ENCODE peak calls at places on chromosomes 11 and 22, in eight cellular contexts. N is ovary, E is mammary epithelial cell, G is heart left ventricle, I is AG10803, F is fibroblast of lung, P is PC-9, C is esophagus muscularis mucosa. B is an unnamed sample.

GRCh38 chr11:72736452-72737069 is 15.6 kb downstream of the ARAP1 start:
- DNase-seq in N (no peak), E (peak; percentile 77), G (peak; percentile 57), I (peak; percentile 50), F (peak; percentile 39), P (peak; percentile 81), C (no peak), B (no peak)

GRCh38 chr22:25095869-25096268 is 103.8 kb upstream of the CRYBB3 start:
- DNase-seq in N (no peak), E (no peak), G (no peak), I (no peak), F (no peak), P (no peak), C (no peak), B (no peak)

GRCh38 chr22:50306753-50307749 is at the start of gene PLXNB2:
- DNase-seq in N (peak; percentile 81), E (peak; percentile 65), G (peak; percentile 90), I (peak; percentile 86), F (peak; percentile 87), P (peak; percentile 76), C (no peak), B (peak; percentile 55)

GRCh38 chr11:118224512-118225180 is at the start of gene JAML:
- DNase-seq in N (no peak), E (no peak), G (no peak), I (no peak), F (no peak), P (no peak), C (no peak), B (no peak)

GRCh38 chr22:25100972-25101371 is 98.7 kb upstream of the CRYBB3 start:
- DNase-seq in N (no peak), E (no peak), G (no peak), I (no peak), F (no peak), P (no peak), C (no peak), B (no peak)

GRCh38 chr11:123590296-123590912 is 64.0 kb downstream of the SCN3B start:
- DNase-seq in N (no peak), E (peak; percentile 11), G (no peak), I (peak; percentile 74), F (peak; percentile 2), P (peak; percentile 80), C (no peak), B (no peak)

GRCh38 chr22:32509045-32509444 is 34.4 kb downstream of the FBXO7 start:
- DNase-seq in N (no peak), E (no peak), G (no peak), I (no peak), F (no peak), P (no peak), C (no peak), B (no peak)

GRCh38 chr11:85809881-85810280 is 1.1 kb downstream of the SYTL2 start:
- DNase-seq in N (no peak), E (no peak), G (no peak), I (no peak), F (no peak), P (peak; percentile 60), C (no peak), B (no peak)

GRCh38 chr11:680970-681369 is 14.1 kb downstream of the DEAF1 start:
- DNase-seq in N (no peak), E (no peak), G (no peak), I (no peak), F (no peak), P (no peak), C (no peak), B (no peak)

GRCh38 chr11:83680351-83680750 is 394.2 kb upstream of the CCDC90B start:
- DNase-seq in N (no peak), E (no peak), G (no peak), I (no peak), F (no peak), P (no peak), C (no peak), B (no peak)

GRCh38 chr22:22554324-22555284 is 4.5 kb downstream of the PRAME start:
- DNase-seq in N (no peak), E (no peak), G (no peak), I (no peak), F (no peak), P (no peak), C (no peak), B (no peak)

GRCh38 chr22:45997775-45998637 is 21.0 kb upstream of the WNT7B start:
- DNase-seq in N (no peak), E (no peak), G (no peak), I (no peak), F (no peak), P (no peak), C (no peak), B (no peak)

GRCh38 chr11:75267171-75267970 is 26.8 kb downstream of the TPBGL start:
- DNase-seq in N (no peak), E (no peak), G (no peak), I (no peak), F (no peak), P (no peak), C (no peak), B (no peak)

GRCh38 chr11:10454902-10455631 is at the start of gene AMPD3:
- DNase-seq in N (no peak), E (peak; percentile 97), G (no peak), I (peak; percentile 90), F (peak; percentile 93), P (peak; percentile 86), C (no peak), B (peak; percentile 76)

GRCh38 chr11:43489869-43490465 is 131.2 kb downstream of the TTC17 start:
- DNase-seq in N (no peak), E (no peak), G (no peak), I (no peak), F (no peak), P (no peak), C (no peak), B (no peak)

GRCh38 chr11:104946907-104947306 is 21.5 kb downstream of the CASP4 start:
- DNase-seq in N (no peak), E (peak; percentile 48), G (no peak), I (peak; percentile 59), F (peak; percentile 62), P (peak; percentile 46), C (no peak), B (no peak)
- TF ChIP-seq CTCF in N (peak; percentile 10), E (peak; percentile 54), G (peak; percentile 54), I (peak; percentile 61), F (peak; percentile 41), P (peak; percentile 76), C (peak; percentile 42), B (peak; percentile 20)

DNA sequence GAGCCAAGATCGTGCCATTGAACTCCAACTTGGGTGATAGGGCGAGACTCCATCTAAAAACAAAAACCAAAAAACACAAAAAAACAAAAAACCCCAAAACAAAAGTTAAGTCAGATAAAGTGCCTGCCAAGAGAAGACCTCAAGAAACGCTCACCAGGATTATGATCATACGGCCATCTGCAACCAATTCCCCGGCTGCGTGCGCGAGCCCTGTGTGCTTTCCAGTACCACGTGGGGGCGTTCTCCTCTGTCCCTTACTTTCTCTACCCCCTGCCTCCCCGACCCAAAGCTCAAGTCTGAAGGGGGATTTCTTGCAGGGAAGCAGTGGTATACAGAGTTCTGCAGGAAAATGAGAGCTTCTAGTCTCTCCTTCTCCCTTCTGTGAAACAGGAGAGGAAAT is 10.5 kb upstream of the RPS19BP1 start:
- DNase-seq in N (no peak), E (no peak), G (no peak), I (no peak), F (no peak), P (no peak), C (no peak), B (no peak)
- TF ChIP-seq CTCF in N (no peak), E (peak; percentile 54), G (no peak), I (peak; percentile 36), F (peak; percentile 11), P (peak; percentile 38), C (no peak), B (peak; percentile 60)

DNA sequence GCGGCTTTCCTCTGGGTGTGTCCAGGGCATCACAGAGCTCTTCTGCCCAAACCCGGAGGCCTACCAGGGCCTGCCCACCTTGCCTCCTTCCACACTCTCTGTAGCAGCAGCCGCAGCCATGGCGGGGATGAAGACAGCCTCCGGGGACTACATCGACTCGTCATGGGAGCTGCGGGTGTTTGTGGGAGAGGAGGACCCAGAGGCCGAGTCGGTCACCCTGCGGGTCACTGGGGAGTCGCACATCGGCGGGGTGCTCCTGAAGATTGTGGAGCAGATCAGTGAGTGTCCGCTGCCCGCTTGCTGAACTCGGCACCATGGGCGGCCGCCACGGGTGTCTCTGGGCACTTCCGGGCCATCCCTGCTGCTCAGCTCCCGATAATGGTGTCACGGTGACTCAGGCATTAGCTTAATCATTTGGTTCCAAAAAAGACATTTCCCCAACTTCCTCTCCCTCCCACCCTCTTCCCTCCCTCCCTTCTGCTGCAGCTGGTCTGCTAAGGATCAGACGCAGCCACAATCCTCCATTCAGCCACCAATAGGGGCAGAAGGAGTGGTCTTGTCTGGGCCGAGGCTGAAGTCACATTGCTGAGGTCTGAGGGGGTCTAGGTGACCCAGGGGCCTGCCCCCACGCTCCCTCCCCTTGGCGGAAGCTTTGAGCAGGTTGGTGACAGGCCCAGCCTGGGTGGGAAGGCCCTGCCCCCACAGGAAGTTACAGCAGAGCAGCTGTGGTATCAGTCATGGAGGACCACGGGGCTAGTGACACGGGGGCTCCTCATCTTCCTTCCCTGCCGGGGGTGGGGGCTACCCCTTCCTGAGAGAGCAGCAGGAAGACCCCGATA is 945 bp downstream of the FERMT3 start:
- DNase-seq in N (no peak), E (no peak), G (peak; percentile 72), I (peak; percentile 77), F (peak; percentile 69), P (no peak), C (no peak), B (no peak)
- TF ChIP-seq CTCF in N (no peak), E (no peak), G (no peak), I (no peak), F (no peak), P (no peak), C (no peak), B (no peak)

GRCh38 chr11:29006668-29007067 is 898.5 kb downstream of the METTL15 start:
- DNase-seq in N (no peak), E (no peak), G (no peak), I (no peak), F (no peak), P (no peak), C (no peak), B (no peak)

GRCh38 chr11:29008481-29008880 is 900.3 kb downstream of the METTL15 start:
- DNase-seq in N (no peak), E (no peak), G (no peak), I (no peak), F (no peak), P (no peak), C (no peak), B (no peak)

GRCh38 chr11:29009426-29009825 is 901.2 kb downstream of the METTL15 start:
- DNase-seq in N (no peak), E (no peak), G (no peak), I (peak; percentile 77), F (no peak), P (no peak), C (no peak), B (no peak)

GRCh38 chr11:29002816-29003215 is 894.6 kb downstream of the METTL15 start:
- DNase-seq in N (no peak), E (no peak), G (no peak), I (no peak), F (no peak), P (no peak), C (no peak), B (no peak)

DNA sequence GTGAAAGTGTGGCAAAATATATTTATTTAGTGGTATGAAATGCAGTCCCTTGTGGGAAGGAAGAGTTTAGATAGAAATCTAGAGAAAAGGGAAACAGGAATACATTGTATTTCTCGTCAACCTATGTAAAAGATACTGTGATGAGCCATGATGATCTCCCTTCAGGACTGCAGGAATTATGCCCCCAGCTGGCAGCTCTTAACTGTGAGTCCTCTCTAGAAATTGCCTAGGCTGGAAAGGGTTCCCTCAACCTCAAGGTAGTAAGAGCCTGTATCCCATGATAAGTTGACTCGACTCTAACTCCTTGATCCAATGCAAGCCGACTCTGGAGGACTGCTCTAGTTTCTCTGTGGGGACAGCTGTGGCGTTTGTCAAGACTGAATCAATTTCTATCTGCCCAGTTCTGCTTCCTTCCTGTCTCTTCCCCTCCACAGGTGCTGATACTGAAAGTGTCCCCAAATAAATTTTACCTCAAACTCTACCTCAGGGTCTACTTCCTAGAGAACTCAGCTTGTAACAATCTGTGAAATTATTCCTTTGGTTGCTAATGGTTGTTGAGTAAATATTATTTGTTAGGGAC is 897.3 kb downstream of the METTL15 start:
- DNase-seq in N (no peak), E (no peak), G (no peak), I (no peak), F (no peak), P (no peak), C (no peak), B (no peak)
- TF ChIP-seq CTCF in N (no peak), E (peak; percentile 27), G (no peak), I (no peak), F (no peak), P (no peak), C (no peak), B (no peak)

B was measured in D721Med.